ENCODE peak calls at places on chromosomes 5 and 9, in four cellular contexts. D, V, Y and K are unnamed samples.

GRCh38 chr5:78269088-78269703 is 25.3 kb downstream of the AP3B1 start:
- DNase-seq in V (no peak), D (no peak), Y (no peak), K (no peak)

GRCh38 chr5:143313298-143313852 is 90.1 kb downstream of the NR3C1 start:
- DNase-seq in Y (no peak), D (no peak), V (no peak), K (no peak)

GRCh38 chr9:126733005-126733404 is 71.8 kb upstream of the ZBTB43 start:
- DNase-seq in V (no peak), Y (peak), D (no peak), K (no peak)

GRCh38 chr5:81545911-81546310 is 152.0 kb upstream of the ACOT12 start:
- DNase-seq in Y (no peak), D (no peak), V (no peak), K (no peak)

GRCh38 chr5:174720612-174721521 is 3.5 kb upstream of the MSX2 start:
- DNase-seq in D (peak), Y (peak), V (no peak), K (peak)

GRCh38 chr9:104895572-104895971 is 32.4 kb downstream of the ABCA1 start:
- DNase-seq in Y (no peak), D (no peak), V (no peak), K (no peak)

GRCh38 chr9:113621309-113621791 is 157.8 kb downstream of the RGS3 start:
- DNase-seq in D (peak), Y (no peak), V (no peak), K (no peak)

GRCh38 chr5:116632890-116633289 is 58.3 kb upstream of the SEMA6A start:
- DNase-seq in V (no peak), Y (no peak), D (no peak), K (no peak)

GRCh38 chr9:16591092-16591491 is 279.4 kb downstream of the BNC2 start:
- DNase-seq in V (no peak), D (no peak), Y (no peak), K (no peak)

GRCh38 chr5:38105231-38105570 is 153.2 kb upstream of the EGFLAM start:
- DNase-seq in Y (peak), V (no peak), D (no peak), K (no peak)

GRCh38 chr9:73613092-73613701 is 461.5 kb downstream of the ANXA1 start:
- DNase-seq in D (no peak), Y (no peak), V (peak), K (no peak)

GRCh38 chr5:170655920-170656319 is 127.6 kb upstream of the GABRP start:
- DNase-seq in V (no peak), D (no peak), Y (no peak), K (no peak)
- TF ChIP-seq ELF4 in V (no peak), D (no peak), Y (no peak), K (no peak)

DNA sequence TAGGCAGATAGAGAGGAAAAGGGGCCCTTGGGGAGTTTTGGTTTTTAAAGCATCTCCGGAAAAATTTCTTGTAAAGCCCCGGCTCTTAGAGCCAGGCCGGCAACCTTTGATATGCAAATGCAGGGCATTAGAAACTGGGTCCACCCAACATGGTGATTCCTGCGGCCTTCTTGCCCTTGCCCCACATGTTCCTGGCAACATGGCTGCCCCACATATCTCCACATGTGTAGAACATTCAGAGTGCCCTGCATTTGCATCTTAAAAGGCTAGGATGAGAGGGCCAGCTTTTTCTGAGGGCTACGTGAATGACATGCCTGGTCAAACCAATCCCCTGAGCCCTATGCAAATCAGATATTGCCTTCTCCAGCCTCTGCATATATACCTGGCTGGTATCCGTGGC is 5.0 kb upstream of the SNAPC3 start:
- DNase-seq in V (no peak), Y (no peak), D (peak), K (no peak)
- TF ChIP-seq ELF4 in V (no peak), Y (no peak), D (no peak), K (no peak)

DNA sequence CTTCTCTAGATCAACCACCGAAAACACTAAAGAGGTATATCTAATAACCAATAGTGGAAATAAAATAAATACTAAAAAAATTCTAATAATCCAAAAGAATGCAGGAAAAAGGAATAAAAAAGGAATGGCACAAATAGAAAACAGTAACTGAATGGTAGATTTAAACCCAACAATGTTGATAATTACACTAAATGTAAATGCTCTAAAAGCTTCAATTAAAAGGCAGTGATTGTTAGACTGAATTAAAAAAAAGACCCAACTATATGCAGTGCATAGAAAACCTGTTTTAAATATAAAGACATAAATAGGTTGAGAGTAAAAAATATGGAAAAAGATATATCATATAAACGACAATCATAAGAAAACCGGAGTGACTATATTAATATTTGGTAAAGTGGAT is 9.2 kb upstream of the ZBTB5 start:
- DNase-seq in Y (no peak), D (no peak), V (no peak), K (no peak)
- TF ChIP-seq ELF4 in Y (no peak), D (no peak), V (no peak), K (no peak)

DNA sequence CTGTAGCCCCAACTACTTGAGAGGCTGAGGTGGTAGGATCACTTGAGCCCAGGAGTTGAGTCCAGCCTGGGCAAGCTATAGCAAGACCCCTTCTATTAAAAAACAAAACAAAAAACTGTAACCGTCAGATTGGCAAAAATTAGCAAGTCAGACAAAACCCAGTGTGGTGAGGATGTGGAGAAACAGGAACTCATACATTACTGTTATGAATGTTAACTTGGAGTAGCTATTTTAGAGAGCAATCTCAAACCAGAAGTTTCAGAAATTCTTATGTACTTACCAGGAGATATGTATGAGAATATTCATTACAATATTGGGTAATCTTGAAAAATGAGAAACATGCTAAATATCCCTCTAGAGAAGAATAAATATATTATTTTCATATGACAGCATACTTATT is 120.3 kb downstream of the INVS start:
- DNase-seq in D (no peak), Y (no peak), V (no peak), K (no peak)
- TF ChIP-seq ELF4 in D (no peak), Y (no peak), V (no peak), K (no peak)

DNA sequence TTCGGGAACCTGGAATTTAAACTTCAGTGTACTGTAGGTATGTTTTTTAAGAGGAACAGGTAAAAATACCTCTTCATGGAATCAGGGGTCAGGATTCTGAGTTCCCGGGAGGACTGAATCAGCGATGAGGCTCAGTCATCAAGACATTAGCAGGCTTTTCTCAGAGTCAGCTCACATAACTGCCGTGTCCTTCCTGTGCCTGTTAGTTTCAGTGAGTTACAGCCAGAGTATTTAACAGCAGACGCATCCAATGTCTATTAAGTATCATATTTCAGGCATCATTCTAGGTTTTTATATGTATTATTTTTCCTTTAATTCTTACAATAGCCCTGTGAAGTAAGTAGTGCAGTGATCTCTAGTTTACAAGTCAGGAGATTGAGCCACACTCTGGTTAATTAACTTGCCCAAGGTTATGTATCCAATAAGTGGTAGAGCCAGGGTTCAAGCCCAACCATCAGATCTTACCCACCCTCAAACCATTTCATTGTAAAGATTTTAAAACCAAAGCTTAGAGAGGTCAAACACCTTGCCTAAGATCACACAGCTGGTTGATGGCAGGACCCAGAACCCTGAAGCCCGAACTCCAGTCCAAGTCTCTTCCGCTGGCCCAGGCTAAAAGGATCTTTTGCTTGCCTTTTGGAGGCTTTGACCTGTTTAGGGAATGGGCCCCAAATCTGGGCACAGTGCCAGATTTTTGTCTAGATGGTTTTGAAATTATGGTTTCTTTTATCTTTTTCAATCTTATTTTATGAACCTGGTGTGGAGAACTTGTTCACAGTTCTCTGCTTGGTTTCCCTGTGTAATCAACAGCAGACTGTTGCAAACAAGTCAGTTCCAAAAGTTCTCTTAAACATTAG is 261.1 kb upstream of the CLINT1 start:
- DNase-seq in Y (no peak), V (no peak), D (no peak), K (no peak)
- TF ChIP-seq ELF4 in Y (no peak), V (no peak), D (no peak), K (no peak)

DNA sequence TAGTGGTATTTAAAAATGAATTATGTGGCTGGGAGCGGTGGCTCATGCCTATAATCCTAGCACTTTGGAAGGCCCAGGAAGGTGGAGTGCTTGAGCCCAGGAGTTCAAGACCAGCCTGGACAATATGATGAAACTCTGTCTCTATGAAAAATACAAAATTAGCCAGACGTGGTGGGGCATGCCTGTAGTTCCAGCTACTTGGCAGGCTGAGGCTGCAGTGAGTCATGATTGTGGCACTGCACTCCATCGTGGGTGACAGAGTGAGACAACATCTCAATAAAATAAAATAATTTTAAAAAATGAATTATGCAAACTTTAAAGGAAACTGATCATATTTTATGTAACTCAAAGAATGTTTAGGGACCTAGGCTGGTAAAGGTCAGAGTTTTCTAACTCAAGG is 310.8 kb upstream of the DMRT1 start:
- DNase-seq in V (no peak), D (no peak), Y (no peak), K (no peak)
- TF ChIP-seq ELF4 in V (no peak), D (no peak), Y (no peak), K (no peak)